ENCODE peak calls at places on chromosomes 13 and 19, in four cellular contexts. X, C, O and U are unnamed samples.
A peak's percentile ranks its signal among the peaks of the same experiment; 100 is the strongest.

GRCh38 chr13:35191883-35192282 is 249.8 kb downstream of the NBEA start:
- DNase-seq in X (no peak), C (no peak), O (no peak), U (no peak)

GRCh38 chr13:36163303-36163702 is 32.1 kb upstream of the DCLK1 start:
- DNase-seq in X (no peak), C (no peak), O (no peak), U (no peak)

GRCh38 chr13:113742000-113742441 is 17.0 kb upstream of the TMEM255B start:
- DNase-seq in X (no peak), C (peak; percentile 27), O (no peak), U (no peak)

GRCh38 chr13:113546571-113547247 is 37.8 kb upstream of the TFDP1 start:
- DNase-seq in X (no peak), C (no peak), O (no peak), U (peak; percentile 37)

GRCh38 chr19:10773969-10774368 is 56.1 kb downstream of the DNM2 start:
- DNase-seq in X (no peak), C (peak; percentile 17), O (no peak), U (no peak)

GRCh38 chr13:21240586-21240985 is 64.1 kb downstream of the MRPL57 start:
- DNase-seq in X (no peak), C (no peak), O (no peak), U (no peak)

GRCh38 chr19:1651548-1652394 is 644 bp downstream of the TCF3 start:
- DNase-seq in X (no peak), C (peak; percentile 36), O (peak; percentile 34), U (peak; percentile 50)

GRCh38 chr13:43580280-43580679 is 206.5 kb downstream of the ENOX1 start:
- DNase-seq in X (no peak), C (no peak), O (no peak), U (no peak)

GRCh38 chr19:35332817-35333216 is 3.8 kb downstream of the CD22 start:
- DNase-seq in X (no peak), C (no peak), O (no peak), U (no peak)

GRCh38 chr19:2552859-2553258 is 76.9 kb downstream of the GADD45B start:
- DNase-seq in X (peak; percentile 4), C (no peak), O (no peak), U (no peak)

GRCh38 chr13:110475550-110476219 is 85.8 kb downstream of the RAB20 start:
- DNase-seq in X (no peak), C (no peak), O (no peak), U (no peak)

GRCh38 chr13:95128045-95128643 is 173.1 kb downstream of the ABCC4 start:
- DNase-seq in X (no peak), C (no peak), O (no peak), U (no peak)

GRCh38 chr13:30442854-30443379 is 20.6 kb downstream of the UBE2L5 start:
- DNase-seq in X (no peak), C (no peak), O (no peak), U (no peak)

GRCh38 chr19:1474011-1474764 is 4.8 kb downstream of the C19orf25 start:
- DNase-seq in X (peak; percentile 49), C (no peak), O (no peak), U (no peak)

GRCh38 chr19:6801397-6802086 is 29.0 kb downstream of the VAV1 start:
- DNase-seq in X (no peak), C (no peak), O (peak; percentile 21), U (peak; percentile 75)

GRCh38 chr13:51838235-51838846 is 6.6 kb downstream of the TMEM272 start:
- DNase-seq in X (no peak), C (no peak), O (no peak), U (no peak)

GRCh38 chr19:8042900-8043299 is 9.7 kb upstream of the CCL25 start:
- DNase-seq in X (no peak), C (no peak), O (no peak), U (no peak)

GRCh38 chr13:106047859-106048258 is 487.6 kb downstream of the EFNB2 start:
- DNase-seq in X (no peak), C (peak; percentile 27), O (no peak), U (no peak)

GRCh38 chr13:112438094-112438493 is 61.9 kb downstream of the SPACA7 start:
- DNase-seq in X (no peak), C (no peak), O (no peak), U (no peak)

GRCh38 chr13:59521549-59521948 is 642.2 kb downstream of the DIAPH3 start:
- DNase-seq in X (no peak), C (no peak), O (no peak), U (no peak)

GRCh38 chr13:45278096-45278645 is 62.8 kb downstream of the TPT1 start:
- DNase-seq in X (no peak), C (no peak), O (no peak), U (no peak)

GRCh38 chr19:32404939-32405430 is 585 bp upstream of the DPY19L3 start:
- DNase-seq in X (peak; percentile 52), C (no peak), O (peak; percentile 46), U (peak; percentile 84)

GRCh38 chr19:39833160-39833463 is 850 bp downstream of the DYRK1B start:
- DNase-seq in X (no peak), C (no peak), O (no peak), U (no peak)

GRCh38 chr19:38149597-38149996 is 74.4 kb downstream of the DPF1 start:
- DNase-seq in X (no peak), C (no peak), O (no peak), U (no peak)

GRCh38 chr13:96824110-96824509 is 170.2 kb downstream of the OXGR1 start:
- DNase-seq in X (no peak), C (no peak), O (no peak), U (no peak)

GRCh38 chr19:50551713-50552187 is 16.5 kb downstream of the LRRC4B start:
- DNase-seq in X (peak; percentile 75), C (no peak), O (no peak), U (no peak)

GRCh38 chr13:31090921-31091624 is 70.6 kb downstream of the HSPH1 start:
- DNase-seq in X (no peak), C (no peak), O (no peak), U (no peak)

GRCh38 chr19:33687761-33688656 is 66.3 kb downstream of the CHST8 start:
- DNase-seq in X (no peak), C (no peak), O (no peak), U (no peak)

GRCh38 chr19:38270587-38271167 is 6.3 kb downstream of the SPINT2 start:
- DNase-seq in X (no peak), C (no peak), O (no peak), U (no peak)

GRCh38 chr13:111897178-111897845 is 169.6 kb upstream of the SOX1 start:
- DNase-seq in X (no peak), C (no peak), O (no peak), U (peak; percentile 26)

GRCh38 chr13:114046447-114046846 is 72.6 kb upstream of the C13orf46 start:
- DNase-seq in X (no peak), C (no peak), O (no peak), U (no peak)

GRCh38 chr19:46913198-46913851 is 52.5 kb downstream of the ARHGAP35 start:
- DNase-seq in X (no peak), C (no peak), O (no peak), U (no peak)

GRCh38 chr19:1315470-1316166 is 29.9 kb downstream of the EFNA2 start:
- DNase-seq in X (peak; percentile 56), C (peak; percentile 39), O (peak; percentile 22), U (peak; percentile 63)

GRCh38 chr13:110713981-110714797 is 689 bp downstream of the ING1 start:
- DNase-seq in X (peak; percentile 46), C (peak; percentile 50), O (peak; percentile 48), U (peak; percentile 63)